ENCODE peak calls at places on chromosomes 11 and 22, in eight cellular contexts. U is EH; W is effector CD4-positive, alpha-beta T cell; M is T-cell; J is endodermal cell; T is CD8-positive, alpha-beta memory T cell; P is stimulated activated CD4-positive, alpha-beta T cell treated with anti-CD3 and anti-CD28 coated beads, Interleukin-4, amount 100 ng/mL, for 24 hours; B is H9. I is an unnamed sample.

GRCh38 chr11:2126520-2127085 is 12.6 kb downstream of the IGF2 start:
- DNase-seq in U (no peak), W (no peak), M (no peak), J (no peak), T (no peak), P (no peak), B (no peak), I (no peak)

GRCh38 chr11:107275632-107276031 is 182.0 kb downstream of the CWF19L2 start:
- DNase-seq in U (no peak), W (no peak), M (no peak), J (no peak), T (no peak), P (no peak), B (no peak), I (peak; percentile 20)

GRCh38 chr22:50107529-50107928 is 17.7 kb downstream of the MOV10L1 start:
- DNase-seq in U (no peak), W (no peak), M (no peak), J (no peak), T (no peak), P (no peak), B (no peak), I (no peak)

GRCh38 chr11:114058026-114058706 is 1.3 kb upstream of the ZBTB16 start:
- DNase-seq in U (no peak), W (no peak), M (no peak), J (peak; percentile 78), T (no peak), P (no peak), B (peak; percentile 43), I (no peak)

GRCh38 chr11:113528982-113529381 is 53.8 kb upstream of the DRD2 start:
- DNase-seq in U (peak; percentile 6), W (no peak), M (no peak), J (peak; percentile 19), T (no peak), P (no peak), B (no peak), I (peak; percentile 88)

GRCh38 chr11:83600656-83601055 is 314.5 kb upstream of the CCDC90B start:
- DNase-seq in U (no peak), W (no peak), M (no peak), J (no peak), T (no peak), P (no peak), B (no peak), I (no peak)

GRCh38 chr11:45543808-45544422 is 121.5 kb downstream of the CHST1 start:
- DNase-seq in U (peak; percentile 37), W (no peak), M (no peak), J (peak; percentile 88), T (no peak), P (peak; percentile 4), B (peak; percentile 54), I (peak; percentile 22)

GRCh38 chr11:46658259-46658658 is 40.9 kb downstream of the ATG13 start:
- DNase-seq in U (peak; percentile 77), W (no peak), M (no peak), J (no peak), T (no peak), P (no peak), B (no peak), I (peak; percentile 35)

GRCh38 chr11:124934862-124935547 is 842 bp downstream of the HEPACAM start:
- DNase-seq in U (peak; percentile 83), W (no peak), M (no peak), J (no peak), T (no peak), P (no peak), B (no peak), I (peak; percentile 55)

GRCh38 chr11:82507288-82507687 is 226.4 kb downstream of the FAM181B start:
- DNase-seq in U (no peak), W (no peak), M (no peak), J (no peak), T (no peak), P (no peak), B (no peak), I (no peak)

GRCh38 chr22:39444247-39444800 is 12.5 kb upstream of the MGAT3 start:
- DNase-seq in U (peak; percentile 49), W (no peak), M (no peak), J (no peak), T (no peak), P (no peak), B (no peak), I (peak; percentile 29)

GRCh38 chr11:67397536-67397935 is 4.1 kb downstream of the PPP1CA start:
- DNase-seq in U (no peak), W (no peak), M (no peak), J (no peak), T (no peak), P (no peak), B (no peak), I (no peak)

GRCh38 chr11:134533511-134533910 is 121.5 kb upstream of the B3GAT1 start:
- DNase-seq in U (no peak), W (no peak), M (no peak), J (no peak), T (no peak), P (no peak), B (peak; percentile 5), I (no peak)